ENCODE peak calls at places on chromosomes 7 and 10, in eight cellular contexts. M, L, I, T, O, P, V and U are unnamed samples.

GRCh38 chr7:121301441-121302213 is 27.2 kb upstream of the WNT16 start:
- DNase-seq in O (no peak), M (no peak), P (no peak), I (peak; percentile 74), T (no peak), L (no peak), V (no peak), U (no peak)

GRCh38 chr10:124542336-124542735 is 80.7 kb downstream of the LHPP start:
- DNase-seq in I (no peak), L (no peak), P (no peak), V (no peak), O (no peak), T (no peak), M (no peak), U (no peak)

GRCh38 chr10:112985701-112986510 is 35.9 kb downstream of the TCF7L2 start:
- DNase-seq in M (no peak), I (peak; percentile 18), V (no peak), T (no peak), L (no peak), O (no peak), P (no peak), U (peak; percentile 25)

GRCh38 chr10:123966896-123967231 is 75.3 kb upstream of the CPXM2 start:
- DNase-seq in I (no peak), P (no peak), M (no peak), T (no peak), L (no peak), V (no peak), O (no peak), U (no peak)

GRCh38 chr10:31866118-31866670 is 62.4 kb downstream of the ARHGAP12 start:
- DNase-seq in P (no peak), O (no peak), M (no peak), V (no peak), L (no peak), T (no peak), I (peak; percentile 34), U (no peak)

GRCh38 chr10:96276831-96277230 is 5.5 kb upstream of the BLNK start:
- DNase-seq in M (no peak), O (no peak), I (peak; percentile 63), P (no peak), T (no peak), L (no peak), V (no peak), U (no peak)

GRCh38 chr10:98815039-98815660 is 368.4 kb upstream of the HPS1 start:
- DNase-seq in P (no peak), T (no peak), I (no peak), M (peak; percentile 56), O (no peak), L (no peak), V (no peak), U (no peak)

GRCh38 chr10:95242581-95243317 is 48.1 kb downstream of the PDLIM1 start:
- DNase-seq in P (no peak), I (no peak), T (no peak), M (peak; percentile 86), V (no peak), L (no peak), O (no peak), U (peak; percentile 19)

GRCh38 chr7:148800677-148801076 is 83.4 kb downstream of the EZH2 start:
- DNase-seq in M (peak; percentile 34), T (no peak), I (no peak), L (no peak), P (no peak), V (no peak), O (no peak), U (no peak)

GRCh38 chr10:53664620-53665019 is 892.0 kb upstream of the MBL2 start:
- DNase-seq in M (no peak), P (no peak), T (no peak), I (peak; percentile 38), O (no peak), L (no peak), V (no peak), U (no peak)

GRCh38 chr7:16891338-16891737 is 9.6 kb upstream of the AGR3 start:
- DNase-seq in V (no peak), I (peak; percentile 57), P (no peak), M (peak; percentile 69), T (no peak), L (no peak), O (no peak), U (peak; percentile 21)

GRCh38 chr7:362416-363096 is 72.6 kb downstream of the FOXL3 start:
- DNase-seq in V (no peak), T (peak; percentile 25), L (no peak), M (no peak), P (no peak), O (peak; percentile 31), I (no peak), U (peak; percentile 88)

GRCh38 chr7:29900745-29901144 is 88.9 kb downstream of the SCRN1 start:
- DNase-seq in M (no peak), L (no peak), O (no peak), I (no peak), V (no peak), T (no peak), P (no peak), U (no peak)

GRCh38 chr7:371779-372545 is 82.0 kb downstream of the FOXL3 start:
- DNase-seq in L (no peak), V (no peak), I (no peak), M (no peak), T (no peak), P (peak; percentile 19), O (no peak), U (no peak)

GRCh38 chr10:42953684-42954674 is 122.9 kb upstream of the RET start:
- DNase-seq in L (no peak), I (no peak), T (no peak), V (no peak), O (no peak), P (peak; percentile 8), M (no peak), U (no peak)

GRCh38 chr7:55903985-55904759 is 16.9 kb downstream of the ZNF713 start:
- DNase-seq in T (no peak), P (no peak), I (no peak), V (no peak), O (no peak), L (no peak), M (no peak), U (no peak)

GRCh38 chr10:101767966-101768790 is 7.7 kb downstream of the FGF8 start:
- DNase-seq in P (no peak), L (no peak), M (no peak), O (no peak), V (no peak), I (no peak), T (no peak), U (no peak)

GRCh38 chr7:7110706-7111105 is 71.6 kb upstream of the C1GALT1 start:
- DNase-seq in V (no peak), L (no peak), P (no peak), M (no peak), T (no peak), O (no peak), I (no peak), U (no peak)

GRCh38 chr10:64320448-64320847 is 799.2 kb downstream of the REEP3 start:
- DNase-seq in V (no peak), I (no peak), M (no peak), P (no peak), T (no peak), L (no peak), O (no peak), U (no peak)

GRCh38 chr7:6026011-6026819 is 5.0 kb upstream of the ANKRD61 start:
- DNase-seq in M (peak; percentile 83), V (peak; percentile 19), I (peak; percentile 16), L (no peak), T (peak; percentile 55), P (peak; percentile 64), O (peak; percentile 46), U (peak; percentile 68)

GRCh38 chr7:98599886-98600285 is 17.2 kb upstream of the NPTX2 start:
- DNase-seq in T (no peak), M (no peak), O (no peak), P (no peak), V (no peak), L (no peak), I (no peak), U (no peak)

GRCh38 chr7:48280100-48280499 is 108.8 kb downstream of the ABCA13 start:
- DNase-seq in M (no peak), I (peak; percentile 88), P (no peak), O (no peak), T (no peak), V (no peak), L (no peak), U (no peak)

GRCh38 chr10:81251457-81252115 is 623.4 kb upstream of the NRG3 start:
- DNase-seq in L (no peak), M (peak; percentile 97), T (no peak), O (no peak), V (no peak), I (peak; percentile 1), P (no peak), U (no peak)

GRCh38 chr7:96734343-96734742 is 24.7 kb upstream of the SEM1 start:
- DNase-seq in T (no peak), V (no peak), P (no peak), I (peak; percentile 43), M (no peak), L (no peak), O (no peak), U (no peak)

GRCh38 chr7:138477081-138477578 is 17.1 kb downstream of the TRIM24 start:
- DNase-seq in V (no peak), T (no peak), L (no peak), O (no peak), I (no peak), M (no peak), P (no peak), U (no peak)

GRCh38 chr10:82310839-82311238 is 435.8 kb downstream of the NRG3 start:
- DNase-seq in V (no peak), I (no peak), P (no peak), T (no peak), O (no peak), L (no peak), M (no peak), U (no peak)

GRCh38 chr7:94741179-94741578 is 85.2 kb upstream of the SGCE start:
- DNase-seq in V (no peak), L (no peak), I (no peak), P (no peak), T (no peak), O (no peak), M (no peak), U (no peak)

GRCh38 chr7:18754766-18755165 is 259.2 kb downstream of the HDAC9 start:
- DNase-seq in V (no peak), P (no peak), O (no peak), I (peak; percentile 34), T (no peak), L (no peak), M (no peak), U (no peak)

GRCh38 chr10:131018886-131019500 is 292.5 kb downstream of the TCERG1L start:
- DNase-seq in V (no peak), P (no peak), T (no peak), L (no peak), I (no peak), O (no peak), M (no peak), U (no peak)

GRCh38 chr7:158814637-158815036 is 14.7 kb downstream of the ESYT2 start:
- DNase-seq in M (no peak), I (no peak), T (peak; percentile 44), P (no peak), L (no peak), V (no peak), O (peak; percentile 26), U (no peak)

GRCh38 chr10:18400201-18400910 is 251.0 kb downstream of the NSUN6 start:
- DNase-seq in L (no peak), V (no peak), M (peak; percentile 49), O (no peak), P (no peak), I (no peak), T (no peak), U (no peak)

GRCh38 chr7:101243786-101244384 is 996 bp downstream of the FIS1 start:
- DNase-seq in T (no peak), P (no peak), V (no peak), M (peak; percentile 82), I (peak; percentile 38), L (peak; percentile 81), O (no peak), U (no peak)

GRCh38 chr10:59580257-59580863 is 129.3 kb downstream of the SLC16A9 start:
- DNase-seq in O (no peak), I (no peak), T (no peak), P (no peak), V (no peak), L (no peak), M (peak; percentile 60), U (no peak)